ENCODE peak calls at places on chromosomes 7 and 10, in seven cellular contexts. One of them, this sample, is unnamed.
A peak's percentile ranks its signal among the peaks of the same experiment; 100 is the strongest.

GRCh38 chr10:78860260-78860914 is 208.4 kb upstream of the ZMIZ1 start:
- DNase-seq in dorsolateral prefrontal cortex: no peak
- DNase-seq in left ventricle myocardium inferior: no peak
- DNase-seq in uterus: no peak
- DNase-seq in NCI-H1105: no peak
- DNase-seq in CD8-positive, alpha-beta memory T cell: no peak
- DNase-seq in NCI-H524: no peak
- DNase-seq in this sample: no peak

GRCh38 chr7:24793982-24794648 is 36.9 kb upstream of the GSDME start:
- DNase-seq in NCI-H524: no peak
- DNase-seq in NCI-H1105: no peak
- DNase-seq in left ventricle myocardium inferior: no peak
- DNase-seq in dorsolateral prefrontal cortex: no peak
- DNase-seq in CD8-positive, alpha-beta memory T cell: no peak
- DNase-seq in uterus: no peak
- DNase-seq in this sample: no peak

GRCh38 chr10:113128450-113129105 is 178.5 kb downstream of the TCF7L2 start:
- DNase-seq in NCI-H1105: no peak
- DNase-seq in dorsolateral prefrontal cortex: no peak
- DNase-seq in NCI-H524: no peak
- DNase-seq in CD8-positive, alpha-beta memory T cell: no peak
- DNase-seq in left ventricle myocardium inferior: no peak
- DNase-seq in uterus: no peak
- DNase-seq in this sample: no peak

GRCh38 chr7:120337308-120337907 is 64.4 kb downstream of the KCND2 start:
- DNase-seq in CD8-positive, alpha-beta memory T cell: no peak
- DNase-seq in NCI-H524: peak; percentile 18
- DNase-seq in uterus: no peak
- DNase-seq in left ventricle myocardium inferior: no peak
- DNase-seq in dorsolateral prefrontal cortex: no peak
- DNase-seq in NCI-H1105: no peak
- DNase-seq in this sample: no peak

GRCh38 chr10:66538352-66538751 is 387.5 kb upstream of the LRRTM3 start:
- DNase-seq in CD8-positive, alpha-beta memory T cell: no peak
- DNase-seq in left ventricle myocardium inferior: no peak
- DNase-seq in uterus: no peak
- DNase-seq in dorsolateral prefrontal cortex: no peak
- DNase-seq in NCI-H1105: no peak
- DNase-seq in NCI-H524: no peak
- DNase-seq in this sample: no peak

GRCh38 chr10:71427246-71427645 is 30.5 kb downstream of the CDH23 start:
- DNase-seq in NCI-H524: no peak
- DNase-seq in NCI-H1105: no peak
- DNase-seq in CD8-positive, alpha-beta memory T cell: no peak
- DNase-seq in dorsolateral prefrontal cortex: no peak
- DNase-seq in left ventricle myocardium inferior: no peak
- DNase-seq in uterus: no peak
- DNase-seq in this sample: no peak

GRCh38 chr10:128325788-128326187 is 199.6 kb upstream of the MKI67 start:
- DNase-seq in dorsolateral prefrontal cortex: no peak
- DNase-seq in NCI-H1105: no peak
- DNase-seq in NCI-H524: peak; percentile 8
- DNase-seq in left ventricle myocardium inferior: no peak
- DNase-seq in CD8-positive, alpha-beta memory T cell: no peak
- DNase-seq in uterus: no peak
- DNase-seq in this sample: no peak

GRCh38 chr10:75407716-75408511 is 6.3 kb upstream of the ZNF503 start:
- DNase-seq in left ventricle myocardium inferior: peak; percentile 60
- DNase-seq in uterus: peak; percentile 76
- DNase-seq in CD8-positive, alpha-beta memory T cell: no peak
- DNase-seq in NCI-H1105: no peak
- DNase-seq in dorsolateral prefrontal cortex: no peak
- DNase-seq in NCI-H524: no peak
- DNase-seq in this sample: no peak

GRCh38 chr7:111540199-111540815 is 22.0 kb downstream of the IMMP2L start:
- DNase-seq in uterus: no peak
- DNase-seq in CD8-positive, alpha-beta memory T cell: no peak
- DNase-seq in dorsolateral prefrontal cortex: no peak
- DNase-seq in NCI-H1105: peak; percentile 39
- DNase-seq in NCI-H524: no peak
- DNase-seq in left ventricle myocardium inferior: no peak
- DNase-seq in this sample: no peak

GRCh38 chr10:95247881-95248583 is 42.8 kb downstream of the PDLIM1 start:
- DNase-seq in NCI-H1105: no peak
- DNase-seq in uterus: no peak
- DNase-seq in left ventricle myocardium inferior: no peak
- DNase-seq in dorsolateral prefrontal cortex: no peak
- DNase-seq in NCI-H524: no peak
- DNase-seq in CD8-positive, alpha-beta memory T cell: no peak
- DNase-seq in this sample: no peak

GRCh38 chr10:4586756-4587155 is 239.3 kb upstream of the AKR1E2 start:
- DNase-seq in NCI-H1105: no peak
- DNase-seq in dorsolateral prefrontal cortex: no peak
- DNase-seq in NCI-H524: no peak
- DNase-seq in left ventricle myocardium inferior: no peak
- DNase-seq in uterus: no peak
- DNase-seq in CD8-positive, alpha-beta memory T cell: no peak
- DNase-seq in this sample: no peak

GRCh38 chr10:35854661-35855060 is 212.6 kb upstream of the FZD8 start:
- DNase-seq in NCI-H524: peak; percentile 65
- DNase-seq in uterus: no peak
- DNase-seq in CD8-positive, alpha-beta memory T cell: no peak
- DNase-seq in left ventricle myocardium inferior: no peak
- DNase-seq in dorsolateral prefrontal cortex: no peak
- DNase-seq in NCI-H1105: no peak
- DNase-seq in this sample: peak; percentile 60

GRCh38 chr7:150756858-150757257 is 19.6 kb downstream of the GIMAP5 start:
- DNase-seq in uterus: no peak
- DNase-seq in CD8-positive, alpha-beta memory T cell: no peak
- DNase-seq in NCI-H524: peak; percentile 31
- DNase-seq in dorsolateral prefrontal cortex: no peak
- DNase-seq in left ventricle myocardium inferior: no peak
- DNase-seq in NCI-H1105: no peak
- DNase-seq in this sample: peak; percentile 9

GRCh38 chr10:43170491-43170890 is 32.2 kb downstream of the CSGALNACT2 start:
- DNase-seq in left ventricle myocardium inferior: no peak
- DNase-seq in CD8-positive, alpha-beta memory T cell: no peak
- DNase-seq in NCI-H1105: no peak
- DNase-seq in uterus: no peak
- DNase-seq in dorsolateral prefrontal cortex: no peak
- DNase-seq in NCI-H524: no peak
- DNase-seq in this sample: no peak

GRCh38 chr7:43072530-43072929 is 39.9 kb upstream of the HECW1 start:
- DNase-seq in CD8-positive, alpha-beta memory T cell: no peak
- DNase-seq in NCI-H1105: no peak
- DNase-seq in uterus: no peak
- DNase-seq in NCI-H524: no peak
- DNase-seq in dorsolateral prefrontal cortex: no peak
- DNase-seq in left ventricle myocardium inferior: no peak
- DNase-seq in this sample: no peak

GRCh38 chr7:128904381-128905197 is 5.9 kb downstream of the KCP start:
- DNase-seq in CD8-positive, alpha-beta memory T cell: peak; percentile 45
- DNase-seq in uterus: no peak
- DNase-seq in dorsolateral prefrontal cortex: no peak
- DNase-seq in NCI-H1105: peak; percentile 59
- DNase-seq in left ventricle myocardium inferior: no peak
- DNase-seq in NCI-H524: peak; percentile 73
- DNase-seq in this sample: peak; percentile 56

GRCh38 chr10:117796394-117796793 is 250.3 kb downstream of the RAB11FIP2 start:
- DNase-seq in NCI-H1105: no peak
- DNase-seq in dorsolateral prefrontal cortex: no peak
- DNase-seq in CD8-positive, alpha-beta memory T cell: no peak
- DNase-seq in uterus: peak; percentile 36
- DNase-seq in left ventricle myocardium inferior: no peak
- DNase-seq in NCI-H524: no peak
- DNase-seq in this sample: no peak

GRCh38 chr10:120503695-120504094 is 46.7 kb downstream of the PLPP4 start:
- DNase-seq in left ventricle myocardium inferior: no peak
- DNase-seq in CD8-positive, alpha-beta memory T cell: no peak
- DNase-seq in NCI-H1105: no peak
- DNase-seq in dorsolateral prefrontal cortex: no peak
- DNase-seq in NCI-H524: no peak
- DNase-seq in uterus: no peak
- DNase-seq in this sample: peak; percentile 13

GRCh38 chr7:18890885-18891621 is 226.4 kb downstream of the TWIST1 start:
- DNase-seq in left ventricle myocardium inferior: no peak
- DNase-seq in dorsolateral prefrontal cortex: no peak
- DNase-seq in NCI-H1105: no peak
- DNase-seq in CD8-positive, alpha-beta memory T cell: no peak
- DNase-seq in NCI-H524: peak; percentile 61
- DNase-seq in uterus: no peak
- DNase-seq in this sample: no peak

GRCh38 chr7:35630573-35630972 is 64.4 kb downstream of the HERPUD2 start:
- DNase-seq in CD8-positive, alpha-beta memory T cell: no peak
- DNase-seq in NCI-H524: no peak
- DNase-seq in uterus: no peak
- DNase-seq in dorsolateral prefrontal cortex: no peak
- DNase-seq in left ventricle myocardium inferior: no peak
- DNase-seq in NCI-H1105: no peak
- DNase-seq in this sample: no peak

GRCh38 chr7:134737561-134738353 is 41.7 kb upstream of the CALD1 start:
- DNase-seq in CD8-positive, alpha-beta memory T cell: no peak
- DNase-seq in uterus: peak; percentile 71
- DNase-seq in NCI-H524: no peak
- DNase-seq in dorsolateral prefrontal cortex: no peak
- DNase-seq in left ventricle myocardium inferior: no peak
- DNase-seq in NCI-H1105: no peak
- DNase-seq in this sample: no peak

GRCh38 chr10:132725202-132725601 is 60.7 kb downstream of the NKX6-2 start:
- DNase-seq in NCI-H524: no peak
- DNase-seq in uterus: no peak
- DNase-seq in dorsolateral prefrontal cortex: no peak
- DNase-seq in CD8-positive, alpha-beta memory T cell: no peak
- DNase-seq in left ventricle myocardium inferior: no peak
- DNase-seq in NCI-H1105: no peak
- DNase-seq in this sample: no peak

GRCh38 chr7:22194633-22195273 is 162.2 kb downstream of the RAPGEF5 start:
- DNase-seq in NCI-H524: no peak
- DNase-seq in left ventricle myocardium inferior: no peak
- DNase-seq in NCI-H1105: no peak
- DNase-seq in dorsolateral prefrontal cortex: peak; percentile 57
- DNase-seq in uterus: no peak
- DNase-seq in CD8-positive, alpha-beta memory T cell: no peak
- DNase-seq in this sample: no peak

GRCh38 chr10:48199580-48200377 is 74.7 kb downstream of the FRMPD2 start:
- DNase-seq in dorsolateral prefrontal cortex: no peak
- DNase-seq in NCI-H1105: no peak
- DNase-seq in CD8-positive, alpha-beta memory T cell: no peak
- DNase-seq in left ventricle myocardium inferior: no peak
- DNase-seq in NCI-H524: no peak
- DNase-seq in uterus: no peak
- DNase-seq in this sample: no peak

GRCh38 chr10:63722537-63722936 is 201.3 kb downstream of the REEP3 start:
- DNase-seq in CD8-positive, alpha-beta memory T cell: no peak
- DNase-seq in dorsolateral prefrontal cortex: no peak
- DNase-seq in NCI-H524: no peak
- DNase-seq in uterus: peak; percentile 59
- DNase-seq in NCI-H1105: no peak
- DNase-seq in left ventricle myocardium inferior: no peak
- DNase-seq in this sample: no peak

GRCh38 chr10:76432274-76433012 is 1001.0 kb downstream of the LRMDA start:
- DNase-seq in uterus: peak; percentile 56
- DNase-seq in dorsolateral prefrontal cortex: no peak
- DNase-seq in CD8-positive, alpha-beta memory T cell: no peak
- DNase-seq in NCI-H1105: no peak
- DNase-seq in NCI-H524: no peak
- DNase-seq in left ventricle myocardium inferior: no peak
- DNase-seq in this sample: no peak